ENCODE peak calls at places on chromosomes 5 and 9, in ten cellular contexts. S is fibroblast of lung; U is lung; B is sigmoid colon; O is naive thymus-derived CD4-positive, alpha-beta T cell; L is H9; Z is SK-N-SH; J is neuronal stem cell; A is hepatocyte; I is adrenal gland. G is an unnamed sample. For H3K9me3, H3K4me1 and H3K27me3, the result is how much of the 10 kb centered on the place peaks cover.

GRCh38 chr9:104868687-104869404 is 59.1 kb downstream of the ABCA1 start:
- DNase-seq in S (peak), U (peak), B (peak), O (no peak), L (peak), Z (peak), J (peak), A (peak), I (peak), G (peak)

GRCh38 chr9:99075246-99075912 is 29.5 kb upstream of the TGFBR1 start:
- DNase-seq in S (peak), U (no peak), B (no peak), O (no peak), L (no peak), Z (no peak), J (no peak), A (no peak), I (no peak), G (no peak)

GRCh38 chr9:12876872-12877271 is 102.1 kb downstream of the LURAP1L start:
- DNase-seq in S (no peak), U (no peak), B (no peak), O (no peak), L (no peak), Z (no peak), J (no peak), A (no peak), I (no peak), G (no peak)

GRCh38 chr9:26159575-26160392 is 481.5 kb upstream of the TUSC1 start:
- DNase-seq in S (no peak), U (no peak), B (no peak), O (no peak), L (no peak), Z (peak), J (no peak), A (no peak), I (no peak), G (no peak)

GRCh38 chr9:136881691-136882108 is 4.6 kb upstream of the TRAF2 start:
- DNase-seq in S (peak), U (no peak), B (no peak), O (peak), L (no peak), Z (no peak), J (no peak), A (peak), I (no peak), G (peak)

GRCh38 chr9:88462191-88462590 is 72.8 kb upstream of the NXNL2 start:
- DNase-seq in S (peak), U (no peak), B (no peak), O (no peak), L (no peak), Z (no peak), J (no peak), A (no peak), I (no peak), G (no peak)

GRCh38 chr9:81424431-81424830 is 264.9 kb downstream of the TLE1 start:
- DNase-seq in S (peak), U (no peak), B (no peak), O (no peak), L (no peak), Z (no peak), J (no peak), A (no peak), I (no peak), G (no peak)

GRCh38 chr5:98173334-98173733 is 600.1 kb upstream of the RGMB start:
- DNase-seq in S (peak), U (no peak), B (no peak), O (no peak), L (no peak), Z (no peak), J (no peak), A (no peak), I (no peak), G (no peak)

GRCh38 chr5:61784337-61784736 is 452.3 kb downstream of the ZSWIM6 start:
- DNase-seq in S (peak), U (no peak), B (no peak), O (no peak), L (no peak), Z (no peak), J (no peak), A (no peak), I (no peak), G (no peak)

GRCh38 chr9:85310531-85311070 is 431.2 kb downstream of the AGTPBP1 start:
- DNase-seq in S (no peak), U (no peak), B (no peak), O (no peak), L (no peak), Z (no peak), J (no peak), A (no peak), I (no peak), G (no peak)

GRCh38 chr5:32780508-32780919 is 69.4 kb downstream of the NPR3 start:
- DNase-seq in S (peak), U (no peak), B (no peak), O (no peak), L (no peak), Z (no peak), J (no peak), A (no peak), I (no peak), G (no peak)

GRCh38 chr9:12702160-12702758 is 9.1 kb downstream of the TYRP1 start:
- DNase-seq in S (peak), U (peak), B (peak), O (no peak), L (peak), Z (peak), J (peak), A (peak), I (peak), G (peak)

GRCh38 chr5:73654861-73655318 is 28.9 kb downstream of the ARHGEF28 start:
- DNase-seq in S (no peak), U (no peak), B (no peak), O (no peak), L (no peak), Z (no peak), J (no peak), A (no peak), I (no peak), G (no peak)

GRCh38 chr9:108654566-108654965 is 201.2 kb downstream of the ACTL7B start:
- DNase-seq in S (no peak), U (no peak), B (no peak), O (no peak), L (no peak), Z (no peak), J (no peak), A (no peak), I (no peak), G (no peak)

GRCh38 chr5:53679261-53679660 is 118.8 kb downstream of the NDUFS4 start:
- DNase-seq in S (peak), U (no peak), B (no peak), O (no peak), L (no peak), Z (no peak), J (no peak), A (no peak), I (no peak), G (no peak)

GRCh38 chr9:133701321-133701980 is 36.7 kb downstream of the SARDH start:
- DNase-seq in S (no peak), U (no peak), B (peak), O (peak), L (no peak), Z (no peak), J (no peak), A (no peak), I (no peak), G (no peak)

GRCh38 chr9:97504381-97505216 is 3.1 kb downstream of the TMOD1 start:
- DNase-seq in S (peak), U (no peak), B (no peak), O (no peak), L (no peak), Z (peak), J (no peak), A (no peak), I (peak), G (no peak)

GRCh38 chr5:125342938-125343401 is 596.5 kb upstream of the ZNF608 start:
- DNase-seq in S (peak), U (no peak), B (no peak), O (no peak), L (no peak), Z (no peak), J (no peak), A (no peak), I (no peak), G (no peak)

GRCh38 chr5:145947581-145947980 is 11.2 kb downstream of the SH3RF2 start:
- DNase-seq in S (peak), U (no peak), B (no peak), O (no peak), L (no peak), Z (no peak), J (no peak), A (no peak), I (no peak), G (no peak)

GRCh38 chr9:87276327-87276841 is 221.3 kb upstream of the DAPK1 start:
- DNase-seq in S (peak), U (no peak), B (no peak), O (no peak), L (no peak), Z (no peak), J (no peak), A (no peak), I (no peak), G (no peak)

GRCh38 chr5:14983666-14984441 is 112.3 kb upstream of the ANKH start:
- DNase-seq in S (no peak), U (no peak), B (no peak), O (peak), L (no peak), Z (no peak), J (no peak), A (no peak), I (no peak), G (no peak)

GRCh38 chr5:154166901-154167791 is 23.4 kb upstream of the GALNT10 start:
- DNase-seq in S (no peak), U (no peak), B (no peak), O (no peak), L (peak), Z (no peak), J (no peak), A (no peak), I (no peak), G (no peak)

GRCh38 chr5:151202381-151203139 is 21.3 kb downstream of the CCDC69 start:
- DNase-seq in S (peak), U (peak), B (no peak), O (no peak), L (no peak), Z (no peak), J (no peak), A (no peak), I (peak), G (no peak)

GRCh38 chr9:89791754-89792153 is 186.9 kb downstream of the GADD45G start:
- DNase-seq in S (no peak), U (no peak), B (no peak), O (no peak), L (no peak), Z (no peak), J (no peak), A (no peak), I (no peak), G (no peak)

GRCh38 chr9:81874926-81875325 is 53.3 kb upstream of the SPATA31D4 start:
- DNase-seq in S (peak), U (no peak), B (no peak), O (no peak), L (no peak), Z (no peak), J (no peak), A (peak), I (no peak), G (no peak)

DNA sequence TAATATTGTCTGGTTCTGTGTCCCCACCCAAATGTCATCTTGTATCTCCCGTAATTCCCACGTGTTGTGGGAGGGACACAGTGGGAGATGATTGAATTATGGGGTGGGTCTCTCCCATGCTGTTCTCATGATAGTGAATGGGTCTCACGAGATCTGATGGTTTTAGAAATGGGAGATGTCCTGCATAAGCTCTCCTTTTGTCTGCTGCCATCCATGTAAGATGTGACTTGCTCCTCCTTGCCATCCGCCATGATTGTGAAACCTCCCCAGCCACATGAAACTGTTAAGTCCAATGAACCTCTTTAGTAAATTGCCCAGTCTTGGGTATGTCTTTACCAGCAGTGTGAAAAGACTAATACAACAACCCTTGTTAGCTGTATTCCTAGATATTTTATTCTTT is 44.5 kb downstream of the GIN1 start:
- DNase-seq in S (no peak), U (no peak), B (no peak), O (no peak), L (no peak), Z (no peak), J (no peak), A (no peak), I (no peak), G (no peak)
- H3K9me3 ChIP-seq in S (under half), U (under half), B (under half), O (under half), L (under half), Z (under half), J (under half), A (under half), I (under half), G (under half)

GRCh38 chr9:124214596-124215550 is 42.9 kb upstream of the NEK6 start:
- DNase-seq in S (no peak), U (no peak), B (peak), O (no peak), L (no peak), Z (no peak), J (no peak), A (no peak), I (no peak), G (no peak)

GRCh38 chr9:124215956-124216355 is 41.8 kb upstream of the NEK6 start:
- DNase-seq in S (no peak), U (no peak), B (peak), O (no peak), L (no peak), Z (no peak), J (no peak), A (no peak), I (no peak), G (no peak)

GRCh38 chr9:124217839-124218437 is 39.8 kb upstream of the NEK6 start:
- DNase-seq in S (no peak), U (no peak), B (peak), O (no peak), L (no peak), Z (no peak), J (no peak), A (no peak), I (no peak), G (no peak)

GRCh38 chr9:124215551-124215910 is 42.2 kb upstream of the NEK6 start:
- DNase-seq in S (no peak), U (no peak), B (peak), O (no peak), L (no peak), Z (no peak), J (no peak), A (no peak), I (no peak), G (no peak)

DNA sequence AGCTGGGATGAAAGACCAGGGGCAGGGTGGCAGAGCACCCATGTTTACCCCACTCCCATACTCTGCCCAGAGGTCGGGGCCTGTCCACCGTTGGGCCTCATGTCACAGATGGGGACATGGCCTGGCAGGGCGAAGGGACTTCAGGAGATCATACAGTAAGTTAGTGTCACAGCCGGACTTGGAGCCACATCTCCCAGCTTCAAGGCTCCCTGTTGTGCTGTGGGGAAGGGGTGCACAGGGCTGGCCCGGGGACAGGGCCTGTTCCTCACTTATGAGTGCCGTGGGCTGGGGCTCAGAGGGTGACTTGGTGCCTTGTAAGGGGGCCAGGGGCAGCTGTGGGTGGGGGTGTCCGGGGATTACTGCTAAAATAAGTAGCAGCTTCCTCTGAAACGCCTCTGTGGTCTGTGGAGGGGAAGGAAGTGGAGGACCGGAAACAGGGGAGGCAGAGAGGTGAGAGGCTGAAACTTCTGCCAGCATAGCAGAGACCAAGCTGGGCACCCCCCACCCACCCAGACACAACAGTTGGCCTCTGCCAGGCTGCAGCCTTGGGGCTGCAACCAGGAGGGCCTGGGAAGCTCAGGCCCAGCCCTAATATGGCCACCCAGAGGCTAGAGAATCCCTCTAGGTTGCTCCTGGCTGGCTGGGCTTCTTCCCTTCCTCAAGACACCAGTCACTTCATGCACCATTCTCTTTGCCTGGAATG is 41.1 kb upstream of the NEK6 start:
- DNase-seq in S (no peak), U (peak), B (peak), O (no peak), L (no peak), Z (no peak), J (no peak), A (no peak), I (no peak), G (no peak)
- H3K4me1 ChIP-seq in S (under half), U (under half), B (under half), O (half or more), L (under half), Z (under half), J (under half), A (under half), I (under half), G (under half)

DNA sequence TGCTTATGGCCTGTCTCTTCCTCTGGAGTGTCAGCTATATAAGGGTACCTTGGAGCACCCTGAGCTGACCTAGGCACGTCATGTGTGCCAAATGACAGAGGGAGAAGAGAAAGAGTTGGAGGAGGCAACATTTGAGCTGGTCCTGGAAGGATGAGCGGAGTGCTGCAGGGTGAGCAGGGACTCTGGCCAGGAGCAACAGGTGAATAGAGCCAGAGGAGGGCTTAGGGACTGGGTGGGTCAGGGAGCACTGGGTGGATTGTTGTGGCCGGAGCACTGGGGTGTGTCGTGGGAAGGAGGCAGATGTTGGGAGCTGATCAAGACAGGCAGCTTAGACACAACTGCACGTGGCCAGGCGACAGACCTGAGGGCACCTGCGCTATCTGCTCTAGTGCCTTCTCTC is 43.6 kb downstream of the TSPAN17 start:
- DNase-seq in S (no peak), U (no peak), B (no peak), O (no peak), L (no peak), Z (no peak), J (no peak), A (no peak), I (no peak), G (no peak)
- H3K27me3 ChIP-seq in S (under half), U (under half), B (half or more), O (under half), L (under half), Z (under half), J (under half), A (under half), I (under half), G (under half)

GRCh38 chr5:75484605-75485004 is 26.8 kb downstream of the CERT1 start:
- DNase-seq in S (no peak), U (no peak), B (no peak), O (no peak), L (no peak), Z (no peak), J (no peak), A (no peak), I (no peak), G (no peak)
- H3K9me3 ChIP-seq in S (under half), U (under half), B (under half), O (under half), L (under half), Z (under half), J (under half), A (under half), I (under half), G (under half)

DNA sequence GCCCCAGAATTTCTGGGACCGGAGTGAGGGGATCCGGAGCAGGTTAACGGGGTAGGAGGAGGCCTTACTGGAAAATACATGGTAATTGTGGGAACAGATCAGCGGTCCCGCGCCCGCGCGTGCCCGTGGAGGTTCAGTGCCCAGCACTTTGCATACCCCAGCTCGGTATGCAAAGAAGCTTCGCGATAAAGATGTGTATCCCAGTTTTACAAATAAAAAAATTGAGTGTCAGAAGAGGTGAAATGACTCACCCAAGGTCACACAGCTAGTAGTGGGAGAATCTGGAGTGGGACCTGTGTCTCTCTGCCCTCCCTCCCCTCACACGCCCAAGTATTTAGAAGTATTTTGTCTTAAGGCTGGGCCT is 965 bp downstream of the NEURL1B start:
- DNase-seq in S (peak), U (no peak), B (no peak), O (no peak), L (no peak), Z (no peak), J (no peak), A (no peak), I (no peak), G (no peak)
- H3K4me1 ChIP-seq in S (under half), U (under half), B (under half), O (under half), L (under half), Z (under half), J (under half), A (under half), I (under half), G (under half)

DNA sequence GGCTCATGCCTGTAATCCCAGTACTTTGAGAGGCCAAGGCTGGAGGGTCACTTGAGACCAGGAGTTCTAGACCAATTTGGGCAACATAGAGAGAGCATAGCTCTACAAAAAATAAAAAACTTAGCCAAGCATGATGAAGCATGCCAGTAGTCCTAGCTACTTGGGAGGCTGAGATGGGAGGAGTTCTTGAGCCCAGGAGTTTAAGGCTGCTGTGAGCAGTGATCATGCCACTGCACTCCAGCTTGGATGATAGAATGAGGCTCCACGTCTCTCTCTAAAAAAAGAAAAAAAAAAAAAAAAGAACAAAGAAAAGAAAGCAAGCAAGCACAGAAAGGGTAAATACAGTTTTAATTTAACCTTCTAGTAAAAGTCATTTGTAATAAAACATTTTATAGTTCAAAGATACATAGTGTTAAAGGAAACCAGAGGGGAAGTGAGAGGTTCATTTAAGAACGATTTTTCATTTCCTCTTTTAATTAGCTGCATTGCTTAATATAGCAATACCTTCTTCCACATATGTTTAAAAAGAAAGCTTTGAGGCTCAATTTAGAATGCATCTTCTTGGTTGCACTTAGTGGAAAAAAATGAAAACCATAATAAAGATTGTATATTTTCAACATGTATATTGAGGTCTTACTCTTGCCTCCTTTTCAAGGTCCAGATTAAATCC is 14.9 kb downstream of the GAPT start:
- DNase-seq in S (no peak), U (no peak), B (no peak), O (no peak), L (no peak), Z (no peak), J (no peak), A (no peak), I (no peak), G (no peak)
- H3K27me3 ChIP-seq in S (under half), U (under half), B (under half), O (under half), L (under half), Z (under half), J (under half), A (under half), I (under half), G (under half)

G was measured in right cardiac atrium.